ENCODE peak calls at places on chromosomes 4 and X, in seven cellular contexts. Z is OCI-LY7, S is NB4, V is left lung, N is fibroblast of mammary gland, X is A549, O is uterus. E is an unnamed sample.

GRCh38 chr4:24770111-24770584 is 25.2 kb upstream of the SOD3 start:
- DNase-seq in Z (no peak), S (peak), V (no peak), N (peak), X (no peak), O (no peak), E (no peak)

GRCh38 chr4:165379662-165380061 is 854 bp downstream of the CPE start:
- DNase-seq in Z (no peak), S (no peak), V (peak), N (no peak), X (no peak), O (peak), E (no peak)

GRCh38 chr4:81504685-81505598 is 33.2 kb upstream of the RASGEF1B start:
- DNase-seq in Z (peak), S (no peak), V (peak), N (peak), X (no peak), O (peak), E (peak)

GRCh38 chrX:39652336-39652735 is 445.4 kb downstream of the BCOR start:
- DNase-seq in Z (peak), S (peak), V (no peak), N (peak), X (peak), O (no peak), E (peak)

GRCh38 chr4:168569066-168569908 is 72.4 kb downstream of the PALLD start:
- DNase-seq in Z (no peak), S (no peak), V (no peak), N (peak), X (no peak), O (peak), E (no peak)

GRCh38 chr4:186557486-186557885 is 2.1 kb upstream of the MTNR1A start:
- DNase-seq in Z (no peak), S (peak), V (no peak), N (peak), X (no peak), O (no peak), E (no peak)

GRCh38 chrX:12771445-12772069 is 19.7 kb upstream of the PRPS2 start:
- DNase-seq in Z (peak), S (peak), V (peak), N (peak), X (peak), O (no peak), E (peak)

GRCh38 chr4:163554870-163555465 is 60.5 kb downstream of the TMA16 start:
- DNase-seq in Z (peak), S (peak), V (no peak), N (peak), X (no peak), O (no peak), E (no peak)

GRCh38 chr4:54709281-54709854 is 51.6 kb downstream of the KIT start:
- DNase-seq in Z (no peak), S (peak), V (no peak), N (no peak), X (no peak), O (no peak), E (no peak)

GRCh38 chr4:148182230-148182928 is 259.8 kb downstream of the NR3C2 start:
- DNase-seq in Z (no peak), S (no peak), V (no peak), N (no peak), X (no peak), O (no peak), E (no peak)

GRCh38 chr4:57148831-57149230 is 38.6 kb upstream of the IGFBP7 start:
- DNase-seq in Z (no peak), S (no peak), V (no peak), N (peak), X (no peak), O (no peak), E (no peak)

GRCh38 chr4:104983615-104984179 is 163.0 kb upstream of the TET2 start:
- DNase-seq in Z (no peak), S (peak), V (no peak), N (no peak), X (no peak), O (no peak), E (no peak)

GRCh38 chrX:40446927-40447326 is 133.8 kb upstream of the ATP6AP2 start:
- DNase-seq in Z (no peak), S (no peak), V (no peak), N (peak), X (no peak), O (peak), E (no peak)

GRCh38 chrX:15694968-15695451 is 30.4 kb upstream of the CLTRN start:
- DNase-seq in Z (no peak), S (no peak), V (no peak), N (no peak), X (no peak), O (no peak), E (no peak)

GRCh38 chr4:37243061-37243460 is 1.5 kb upstream of the NWD2 start:
- DNase-seq in Z (no peak), S (peak), V (no peak), N (no peak), X (no peak), O (no peak), E (peak)

GRCh38 chrX:6660567-6661252 is 125.8 kb upstream of the VCX3A start:
- DNase-seq in Z (no peak), S (no peak), V (no peak), N (no peak), X (no peak), O (no peak), E (no peak)

GRCh38 chr4:11402192-11402591 is 26.5 kb downstream of the HS3ST1 start:
- DNase-seq in Z (no peak), S (no peak), V (no peak), N (no peak), X (no peak), O (no peak), E (peak)

GRCh38 chrX:69093960-69094935 is 71.0 kb downstream of the PJA1 start:
- DNase-seq in Z (peak), S (peak), V (no peak), N (peak), X (peak), O (peak), E (peak)

GRCh38 chr4:153448003-153448731 is 18.0 kb upstream of the TMEM131L start:
- DNase-seq in Z (no peak), S (no peak), V (no peak), N (peak), X (no peak), O (no peak), E (no peak)

GRCh38 chrX:149527705-149528104 is 13.1 kb upstream of the EOLA1 start:
- DNase-seq in Z (peak), S (peak), V (no peak), N (peak), X (peak), O (no peak), E (no peak)

GRCh38 chr4:85928775-85929585 is 430.9 kb downstream of the MAPK10 start:
- DNase-seq in Z (no peak), S (no peak), V (no peak), N (peak), X (no peak), O (no peak), E (no peak)

GRCh38 chr4:1487106-1487505 is 80.9 kb upstream of the NKX1-1 start:
- DNase-seq in Z (no peak), S (no peak), V (no peak), N (no peak), X (no peak), O (no peak), E (no peak)

GRCh38 chr4:122658818-122659295 is 38.0 kb upstream of the IL21 start:
- DNase-seq in Z (no peak), S (no peak), V (no peak), N (no peak), X (no peak), O (no peak), E (peak)

GRCh38 chrX:110167952-110168451 is 149.9 kb downstream of the AMMECR1 start:
- DNase-seq in Z (peak), S (peak), V (peak), N (no peak), X (peak), O (no peak), E (peak)

GRCh38 chrX:137428777-137429564 is 137.0 kb upstream of the ZIC3 start:
- DNase-seq in Z (no peak), S (no peak), V (no peak), N (no peak), X (no peak), O (no peak), E (no peak)

GRCh38 chrX:14027031-14027430 is 2.7 kb downstream of the GEMIN8 start:
- DNase-seq in Z (peak), S (peak), V (no peak), N (peak), X (no peak), O (no peak), E (no peak)

GRCh38 chrX:154714925-154715324 is 36.0 kb downstream of the GAB3 start:
- DNase-seq in Z (peak), S (peak), V (no peak), N (peak), X (peak), O (peak), E (peak)

GRCh38 chrX:119669424-119670037 is 23.4 kb downstream of the SEPTIN6 start:
- DNase-seq in Z (no peak), S (no peak), V (no peak), N (peak), X (no peak), O (peak), E (no peak)

GRCh38 chr4:158356331-158356730 is 146.0 kb downstream of the TMEM144 start:
- DNase-seq in Z (no peak), S (no peak), V (no peak), N (no peak), X (no peak), O (no peak), E (no peak)

GRCh38 chr4:124980276-124980752 is 267.8 kb upstream of the ANKRD50 start:
- DNase-seq in Z (no peak), S (no peak), V (no peak), N (peak), X (no peak), O (no peak), E (no peak)

GRCh38 chr4:88759039-88759631 is 61.5 kb upstream of the NAP1L5 start:
- DNase-seq in Z (no peak), S (no peak), V (no peak), N (peak), X (no peak), O (no peak), E (no peak)

GRCh38 chr4:102321260-102321991 is 23.9 kb downstream of the SLC39A8 start:
- DNase-seq in Z (no peak), S (peak), V (no peak), N (no peak), X (no peak), O (no peak), E (peak)

GRCh38 chr4:176009254-176009653 is 56.4 kb upstream of the WDR17 start:
- DNase-seq in Z (no peak), S (no peak), V (no peak), N (no peak), X (no peak), O (no peak), E (no peak)

GRCh38 chr4:176563591-176563990 is 229.1 kb downstream of the VEGFC start:
- DNase-seq in Z (no peak), S (peak), V (no peak), N (peak), X (no peak), O (no peak), E (no peak)

GRCh38 chr4:6732441-6733357 is 16.7 kb downstream of the BLOC1S4 start:
- DNase-seq in Z (no peak), S (peak), V (peak), N (peak), X (peak), O (peak), E (no peak)

GRCh38 chr4:188714907-188715306 is 575.7 kb downstream of the TRIML1 start:
- DNase-seq in Z (no peak), S (no peak), V (no peak), N (peak), X (no peak), O (no peak), E (no peak)

GRCh38 chr4:154928640-154929257 is 147.7 kb downstream of the RBM46 start:
- DNase-seq in Z (no peak), S (peak), V (no peak), N (peak), X (peak), O (no peak), E (no peak)
- TF ChIP-seq CTCF in Z (peak), S (no peak), V (no peak), N (peak), X (peak), O (no peak), E (no peak)

DNA sequence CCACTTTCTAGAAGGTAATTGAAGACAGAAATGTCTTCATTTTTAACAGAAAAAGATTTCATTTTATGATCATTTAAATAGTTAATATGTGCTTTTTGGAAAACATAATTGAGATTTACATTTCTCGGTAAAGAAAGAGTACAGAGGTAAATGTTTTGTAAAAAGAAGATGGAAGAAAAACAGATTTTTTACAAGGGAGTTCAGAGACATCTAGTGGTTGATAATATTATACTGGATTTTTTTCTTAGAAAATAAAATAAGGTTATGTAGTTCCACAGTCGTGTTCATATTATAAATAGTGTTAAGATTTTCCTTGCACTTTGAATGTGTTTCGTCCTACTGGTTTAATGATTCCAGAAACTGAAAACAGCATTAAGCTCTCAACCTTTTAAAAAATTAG is 60.6 kb downstream of the SMARCA1 start:
- DNase-seq in Z (no peak), S (no peak), V (no peak), N (no peak), X (peak), O (no peak), E (no peak)
- TF ChIP-seq CTCF in Z (peak), S (no peak), V (no peak), N (peak), X (peak), O (no peak), E (no peak)

GRCh38 chrX:384861-385260 is 1.8 kb downstream of the PPP2R3B start:
- DNase-seq in Z (no peak), S (no peak), V (no peak), N (no peak), X (no peak), O (no peak), E (no peak)
- TF ChIP-seq CTCF in Z (no peak), S (no peak), V (no peak), N (no peak), X (no peak), O (no peak), E (no peak)

GRCh38 chrX:106862972-106863688 is 40.0 kb downstream of the RIPPLY1 start:
- DNase-seq in Z (peak), S (peak), V (no peak), N (peak), X (peak), O (no peak), E (peak)
- TF ChIP-seq CTCF in Z (peak), S (peak), V (no peak), N (peak), X (peak), O (no peak), E (peak)

DNA sequence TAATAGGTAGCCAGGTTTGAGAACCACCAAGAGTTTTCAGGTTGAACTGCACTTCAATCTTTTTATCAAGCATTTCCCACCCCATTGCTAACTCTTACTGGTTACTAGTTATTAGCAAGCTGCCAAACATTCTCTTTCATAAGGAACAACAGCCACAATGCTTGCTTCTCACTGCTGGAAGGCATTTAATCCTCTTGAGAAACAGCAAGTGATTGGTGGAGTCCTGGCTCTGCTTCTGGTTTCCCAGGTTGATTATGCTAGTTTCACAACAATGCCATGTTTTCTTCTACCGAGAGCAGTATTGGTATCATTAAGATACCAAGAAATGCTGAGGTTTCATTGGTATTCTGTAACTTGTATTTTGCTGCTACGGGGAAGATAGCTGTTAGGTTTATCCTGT is 32.2 kb upstream of the TXLNG start:
- DNase-seq in Z (no peak), S (no peak), V (no peak), N (no peak), X (no peak), O (no peak), E (no peak)
- TF ChIP-seq CTCF in Z (no peak), S (no peak), V (no peak), N (no peak), X (no peak), O (no peak), E (no peak)

GRCh38 chrX:44952329-44953027 is 79.5 kb downstream of the KDM6A start:
- DNase-seq in Z (no peak), S (no peak), V (no peak), N (no peak), X (no peak), O (no peak), E (no peak)

GRCh38 chrX:44946771-44947170 is 73.8 kb downstream of the KDM6A start:
- DNase-seq in Z (no peak), S (no peak), V (no peak), N (peak), X (no peak), O (no peak), E (no peak)

GRCh38 chrX:44947995-44948394 is 75.0 kb downstream of the KDM6A start:
- DNase-seq in Z (no peak), S (no peak), V (no peak), N (no peak), X (no peak), O (no peak), E (no peak)

GRCh38 chrX:44951572-44952067 is 78.6 kb downstream of the KDM6A start:
- DNase-seq in Z (no peak), S (no peak), V (no peak), N (no peak), X (no peak), O (no peak), E (no peak)

GRCh38 chrX:44949125-44949524 is 76.1 kb downstream of the KDM6A start:
- DNase-seq in Z (no peak), S (no peak), V (no peak), N (no peak), X (no peak), O (no peak), E (no peak)
- TF ChIP-seq CTCF in Z (no peak), S (no peak), V (no peak), N (no peak), X (no peak), O (no peak), E (no peak)

GRCh38 chr4:143199503-143199902 is 14.8 kb downstream of the USP38 start:
- DNase-seq in Z (no peak), S (no peak), V (no peak), N (no peak), X (no peak), O (no peak), E (no peak)

GRCh38 chr4:143207555-143207954 is 22.8 kb downstream of the USP38 start:
- DNase-seq in Z (peak), S (no peak), V (no peak), N (peak), X (no peak), O (no peak), E (no peak)

GRCh38 chr4:143203577-143203976 is 18.9 kb downstream of the USP38 start:
- DNase-seq in Z (no peak), S (no peak), V (no peak), N (no peak), X (no peak), O (no peak), E (no peak)

DNA sequence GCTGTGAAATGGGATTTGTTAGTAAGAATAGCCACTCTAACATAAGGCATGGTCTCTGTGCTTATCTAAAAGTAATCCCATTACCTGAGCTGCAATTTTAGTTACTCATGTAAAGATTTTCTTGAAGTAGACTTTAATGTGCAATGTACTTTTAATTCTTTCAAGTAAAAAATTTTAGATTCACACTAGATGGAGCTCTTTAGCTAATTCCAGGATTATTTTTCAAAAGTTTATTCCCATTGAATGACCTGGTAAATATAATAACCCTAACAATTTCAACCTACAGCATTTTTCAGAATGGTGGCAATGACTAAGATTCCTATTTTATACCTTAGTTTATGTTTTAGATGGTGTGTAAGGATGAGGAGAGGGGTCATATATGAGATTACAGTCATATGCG is 18.1 kb downstream of the USP38 start:
- DNase-seq in Z (no peak), S (no peak), V (no peak), N (peak), X (no peak), O (no peak), E (no peak)
- TF ChIP-seq CTCF in Z (peak), S (no peak), V (no peak), N (peak), X (peak), O (peak), E (no peak)

GRCh38 chrX:50407976-50408375 is 62.6 kb downstream of the DGKK start:
- DNase-seq in Z (no peak), S (no peak), V (no peak), N (no peak), X (no peak), O (no peak), E (no peak)
- TF ChIP-seq CTCF in Z (no peak), S (no peak), V (no peak), N (no peak), X (no peak), O (no peak), E (no peak)

GRCh38 chrX:132636080-132636479 is 147.2 kb upstream of the MBNL3 start:
- DNase-seq in Z (no peak), S (peak), V (no peak), N (peak), X (no peak), O (no peak), E (no peak)
- TF ChIP-seq CTCF in Z (peak), S (no peak), V (no peak), N (no peak), X (peak), O (no peak), E (no peak)

DNA sequence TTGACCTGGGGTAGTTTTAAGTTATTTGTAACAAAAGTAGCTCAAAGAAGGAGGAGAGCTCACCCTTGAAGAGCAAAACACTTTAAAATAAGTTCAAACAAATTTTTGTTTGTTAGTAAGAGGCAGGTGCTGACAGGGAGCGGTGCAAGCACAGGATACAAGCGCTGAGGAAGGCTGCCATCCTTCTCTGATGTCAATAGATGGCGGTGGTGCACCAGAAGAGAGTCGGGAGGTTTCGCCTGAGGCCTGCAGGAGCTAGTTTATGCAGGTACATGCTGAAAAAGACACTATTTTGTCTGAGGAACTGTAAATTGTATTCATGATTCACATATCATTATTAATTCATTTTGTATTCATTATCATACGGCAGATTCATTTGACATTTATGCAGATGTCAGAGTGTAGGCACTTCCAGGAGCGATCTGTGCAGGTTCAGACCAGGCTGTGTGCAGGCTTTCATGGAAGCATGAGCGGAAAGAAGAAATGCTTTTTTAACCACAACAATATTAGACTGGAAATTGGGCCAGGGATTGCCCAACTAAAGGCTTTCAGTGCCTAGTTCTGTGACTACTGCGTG is 823.9 kb downstream of the STIM2 start:
- DNase-seq in Z (peak), S (peak), V (no peak), N (peak), X (no peak), O (peak), E (peak)
- TF ChIP-seq CTCF in Z (peak), S (peak), V (peak), N (peak), X (peak), O (peak), E (peak)